ENCODE peak calls at places on chromosomes 11 and 22, in eight cellular contexts. X is aorta; K is SJSA1; W is uterus; L is cardiac muscle cell; N is PC-3; Z is CD8-positive, alpha-beta T cell; R is heart right ventricle. U is an unnamed sample.
A peak's percentile ranks its signal among the peaks of the same experiment; 100 is the strongest.

GRCh38 chr11:68076371-68077042 is 37.7 kb downstream of the TCIRG1 start:
- DNase-seq in X (no peak), K (no peak), W (no peak), L (no peak), N (no peak), Z (no peak), R (no peak), U (no peak)

GRCh38 chr11:69352715-69353325 is 58.9 kb downstream of the MYEOV start:
- DNase-seq in X (no peak), K (peak; percentile 84), W (no peak), L (peak; percentile 74), N (peak; percentile 96), Z (no peak), R (no peak), U (no peak)

GRCh38 chr22:43009444-43009843 is 5.5 kb downstream of the PACSIN2 start:
- DNase-seq in X (peak; percentile 17), K (no peak), W (no peak), L (no peak), N (no peak), Z (no peak), R (no peak), U (no peak)

GRCh38 chr22:38871360-38872171 is 450 bp downstream of the CBX6 start:
- DNase-seq in X (no peak), K (peak; percentile 39), W (no peak), L (peak; percentile 25), N (no peak), Z (peak; percentile 35), R (no peak), U (no peak)

GRCh38 chr22:19289475-19290161 is 1.9 kb downstream of the CLTCL1 start:
- DNase-seq in X (no peak), K (peak; percentile 67), W (no peak), L (peak; percentile 79), N (peak; percentile 62), Z (peak; percentile 14), R (no peak), U (no peak)

GRCh38 chr22:27576815-27577564 is 224.6 kb downstream of the MN1 start:
- DNase-seq in X (no peak), K (no peak), W (no peak), L (peak; percentile 96), N (no peak), Z (no peak), R (peak; percentile 80), U (no peak)

GRCh38 chr11:132519226-132519860 is 1013.0 kb downstream of the OPCML start:
- DNase-seq in X (no peak), K (no peak), W (no peak), L (no peak), N (no peak), Z (no peak), R (no peak), U (no peak)

GRCh38 chr22:19488884-19489843 is 9.4 kb downstream of the CDC45 start:
- DNase-seq in X (no peak), K (no peak), W (no peak), L (peak; percentile 44), N (peak; percentile 13), Z (no peak), R (no peak), U (no peak)

GRCh38 chr22:22787805-22788459 is 99.7 kb upstream of the IGLL5 start:
- DNase-seq in X (peak; percentile 63), K (peak; percentile 29), W (peak; percentile 24), L (peak; percentile 68), N (peak; percentile 60), Z (peak; percentile 75), R (no peak), U (peak; percentile 33)

DNA sequence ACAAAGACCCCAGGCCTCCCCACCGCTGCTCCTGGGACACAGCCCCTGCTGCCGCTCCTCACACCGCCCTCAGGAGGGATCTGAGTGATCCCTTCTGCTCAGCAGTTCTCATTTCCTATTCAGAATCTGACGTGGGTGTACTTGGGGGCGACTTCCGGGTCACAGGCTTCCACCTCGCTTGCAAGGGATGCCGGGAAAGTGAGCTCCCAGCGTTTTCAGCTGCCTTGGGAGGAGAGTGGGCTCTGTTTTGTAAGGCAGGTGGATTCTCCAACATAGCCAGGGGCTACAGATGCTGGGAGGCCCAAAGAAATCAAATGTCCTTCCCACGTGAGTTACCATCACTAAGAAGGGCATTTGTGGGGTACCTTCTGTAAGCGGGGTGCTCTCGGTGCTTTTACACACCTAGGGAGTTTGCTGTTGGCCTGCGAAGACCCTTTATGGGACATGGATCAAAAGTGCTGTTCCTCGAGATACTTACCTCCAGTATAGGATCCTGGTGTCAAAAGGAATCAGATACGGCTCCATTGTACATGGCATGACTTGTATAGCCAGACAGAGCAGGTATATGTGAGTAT is 9.7 kb upstream of the LRRC10B start:
- DNase-seq in X (no peak), K (no peak), W (no peak), L (no peak), N (no peak), Z (no peak), R (no peak), U (no peak)
- H3K4me3 ChIP-seq in X (no peak overlapping the region), K (no peak overlapping the region), W (no peak overlapping the region), L (no peak overlapping the region), N (no peak overlapping the region), Z (no peak overlapping the region), R (no peak overlapping the region), U (no peak overlapping the region)

DNA sequence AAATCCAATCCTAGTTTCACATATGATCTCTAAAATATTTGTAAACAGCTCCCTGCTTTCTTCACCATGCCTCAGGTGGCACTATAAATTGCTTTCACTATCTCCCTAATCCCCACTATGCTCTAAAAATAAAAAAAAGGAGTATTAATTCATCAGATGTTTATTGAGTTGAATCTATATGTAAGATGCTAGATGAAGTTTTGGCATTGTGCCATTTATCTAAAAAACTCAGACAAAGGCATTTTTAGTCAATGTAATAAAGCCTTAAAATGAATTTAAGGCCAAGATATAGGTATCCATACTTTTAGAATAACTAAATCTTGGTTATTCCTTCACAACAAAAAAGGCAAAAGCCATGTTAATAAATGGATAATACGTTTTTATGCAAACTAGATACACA is 373.9 kb downstream of the ETS1 start:
- DNase-seq in X (no peak), K (no peak), W (no peak), L (no peak), N (no peak), Z (no peak), R (no peak), U (no peak)
- H3K9me3 ChIP-seq in X (no peaks in the 10 kb centered on the region), K (no peaks in the 10 kb centered on the region), W (no peaks in the 10 kb centered on the region), L (no peaks in the 10 kb centered on the region), N (no peaks in the 10 kb centered on the region), Z (no peaks in the 10 kb centered on the region), R (no peaks in the 10 kb centered on the region), U (no peaks in the 10 kb centered on the region)

DNA sequence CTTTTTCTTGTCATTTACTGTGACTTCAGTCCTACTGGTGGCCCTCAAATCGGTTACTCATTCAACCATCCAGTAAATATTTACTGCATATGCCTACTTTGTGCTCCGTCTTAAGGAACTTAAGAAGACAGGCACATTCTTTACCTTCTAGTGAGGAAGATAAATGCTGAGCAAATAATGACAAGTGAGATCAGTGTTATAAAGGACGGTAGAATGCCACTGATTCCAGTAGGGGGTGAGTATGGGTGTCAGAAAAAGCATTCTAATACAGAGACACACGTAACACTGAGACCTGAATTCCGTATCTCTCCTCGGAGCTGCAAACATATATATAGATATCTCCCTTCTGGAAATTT is 1.6 kb downstream of the ANKRD42 start:
- DNase-seq in X (no peak), K (no peak), W (no peak), L (no peak), N (peak; percentile 41), Z (no peak), R (no peak), U (no peak)
- H3K4me1 ChIP-seq in X (peaks cover 19% of the 10 kb centered on the region), K (peaks cover 5% of the 10 kb centered on the region), W (no peaks in the 10 kb centered on the region), L (peaks cover 16% of the 10 kb centered on the region), N (peaks cover 29% of the 10 kb centered on the region), Z (peaks cover 30% of the 10 kb centered on the region), R (peaks cover 7% of the 10 kb centered on the region), U (peaks cover 22% of the 10 kb centered on the region)

GRCh38 chr11:119367661-119368120 is 13.8 kb downstream of the USP2 start:
- DNase-seq in X (no peak), K (no peak), W (peak; percentile 55), L (no peak), N (no peak), Z (no peak), R (no peak), U (no peak)
- H3K4me3 ChIP-seq in X (no peak overlapping the region), K (no peak overlapping the region), W (no peak overlapping the region), L (no peak overlapping the region), N (no peak overlapping the region), Z (no peak overlapping the region), R (no peak overlapping the region), U (no peak overlapping the region)

GRCh38 chr22:47808886-47809620 is 1046.6 kb downstream of the TBC1D22A start:
- DNase-seq in X (no peak), K (no peak), W (no peak), L (no peak), N (no peak), Z (no peak), R (no peak), U (no peak)
- H3K9me3 ChIP-seq in X (peaks cover 1% of the 10 kb centered on the region), K (no peaks in the 10 kb centered on the region), W (no peaks in the 10 kb centered on the region), L (no peaks in the 10 kb centered on the region), N (no peaks in the 10 kb centered on the region), Z (no peaks in the 10 kb centered on the region), R (no peaks in the 10 kb centered on the region), U (no peaks in the 10 kb centered on the region)

GRCh38 chr22:17782621-17783020 is 8.4 kb upstream of the BID start:
- DNase-seq in X (no peak), K (no peak), W (no peak), L (no peak), N (no peak), Z (no peak), R (no peak), U (no peak)
- H3K4me1 ChIP-seq in X (no peaks in the 10 kb centered on the region), K (peaks cover 18% of the 10 kb centered on the region), W (no peaks in the 10 kb centered on the region), L (peaks cover 10% of the 10 kb centered on the region), N (peaks cover 10% of the 10 kb centered on the region), Z (peaks cover 50% of the 10 kb centered on the region), R (peaks cover 11% of the 10 kb centered on the region), U (peaks cover 11% of the 10 kb centered on the region)

GRCh38 chr22:45642966-45643365 is 28.7 kb upstream of the ATXN10 start:
- DNase-seq in X (no peak), K (no peak), W (no peak), L (no peak), N (no peak), Z (no peak), R (no peak), U (no peak)

GRCh38 chr22:45644714-45645113 is 26.9 kb upstream of the ATXN10 start:
- DNase-seq in X (no peak), K (no peak), W (no peak), L (no peak), N (no peak), Z (no peak), R (no peak), U (no peak)

GRCh38 chr22:45645526-45646414 is 25.9 kb upstream of the ATXN10 start:
- DNase-seq in X (peak; percentile 73), K (peak; percentile 60), W (peak; percentile 69), L (peak; percentile 67), N (peak; percentile 73), Z (peak; percentile 78), R (peak; percentile 54), U (peak; percentile 66)

GRCh38 chr22:45647532-45648225 is 24.0 kb upstream of the ATXN10 start:
- DNase-seq in X (no peak), K (no peak), W (no peak), L (no peak), N (no peak), Z (no peak), R (no peak), U (no peak)

DNA sequence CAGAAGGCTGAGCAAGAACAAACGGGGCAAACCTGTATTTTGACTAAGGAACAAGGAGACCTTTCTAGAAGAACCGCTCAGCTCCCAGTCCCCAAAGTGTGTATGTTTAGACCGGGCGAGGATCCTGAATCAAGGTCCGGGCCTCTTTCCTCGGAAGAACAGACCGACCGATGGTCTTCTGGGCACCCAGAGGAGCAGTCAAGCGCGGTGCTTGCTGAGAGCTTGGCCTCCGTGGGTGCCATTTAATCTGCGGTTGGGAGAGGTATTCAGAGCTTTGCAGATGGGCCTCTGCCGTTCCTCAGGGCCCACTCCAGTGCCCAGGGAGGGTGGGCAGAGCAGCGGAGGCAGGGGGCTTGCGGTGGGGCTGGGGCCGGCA is 26.5 kb upstream of the ATXN10 start:
- DNase-seq in X (no peak), K (no peak), W (no peak), L (no peak), N (no peak), Z (no peak), R (no peak), U (no peak)
- H3K4me3 ChIP-seq in X (no peak overlapping the region), K (no peak overlapping the region), W (no peak overlapping the region), L (no peak overlapping the region), N (peak overlapping the region; percentile 55), Z (no peak overlapping the region), R (peak overlapping the region; percentile 6), U (peak overlapping the region; percentile 5)